ENCODE peak calls at places on chromosomes 5 and 9, in ten cellular contexts. K is HCT116; J is left lung; S is effector memory CD4-positive, alpha-beta T cell; F is sigmoid colon; I is neural progenitor cell; Z is mammary epithelial cell; X is heart left ventricle; L is psoas muscle; E is CD4-positive, CD25-positive, alpha-beta regulatory T cell. G is an unnamed sample. For H3K9me3 and H3K4me1, the result is how much of the 10 kb centered on the place peaks cover.

GRCh38 chr5:1448511-1449011 is 3.3 kb upstream of the SLC6A3 start:
- DNase-seq in I (no peak), K (no peak), J (peak), X (no peak), S (no peak), Z (no peak), L (peak), F (no peak), E (no peak), G (no peak)

GRCh38 chr5:1505506-1506241 is 18.1 kb downstream of the LPCAT1 start:
- DNase-seq in S (no peak), I (peak), F (no peak), K (no peak), Z (no peak), J (no peak), X (no peak), E (no peak), L (peak), G (no peak)

GRCh38 chr5:142426129-142426641 is 101.4 kb upstream of the SPRY4 start:
- DNase-seq in K (no peak), L (peak), J (no peak), I (no peak), X (peak), E (no peak), F (peak), S (peak), Z (no peak), G (peak)

GRCh38 chr9:114452219-114453169 is 52.8 kb downstream of the WHRN start:
- DNase-seq in E (peak), L (no peak), J (no peak), K (no peak), X (no peak), S (no peak), Z (no peak), F (no peak), I (no peak), G (no peak)

GRCh38 chr9:136282272-136282861 is 21.5 kb downstream of the CCDC187 start:
- DNase-seq in S (no peak), L (no peak), I (no peak), K (no peak), F (no peak), X (no peak), E (no peak), Z (no peak), J (no peak), G (no peak)

GRCh38 chr9:129280236-129281231 is 102.5 kb upstream of the IER5L start:
- DNase-seq in K (no peak), E (no peak), I (no peak), L (peak), F (peak), Z (no peak), X (peak), J (peak), S (no peak), G (peak)

GRCh38 chr5:134547999-134548626 is 22.6 kb downstream of the JADE2 start:
- DNase-seq in F (no peak), X (no peak), S (no peak), L (no peak), K (no peak), I (no peak), E (no peak), J (no peak), Z (no peak), G (no peak)

GRCh38 chr5:117359895-117360294 is 785.3 kb upstream of the SEMA6A start:
- DNase-seq in K (no peak), J (no peak), L (no peak), X (no peak), I (no peak), E (no peak), F (no peak), S (no peak), Z (no peak), G (no peak)

GRCh38 chr9:78756813-78757510 is 460.0 kb downstream of the PSAT1 start:
- DNase-seq in I (no peak), K (no peak), F (no peak), Z (no peak), E (no peak), J (no peak), S (no peak), X (no peak), L (no peak), G (no peak)

GRCh38 chr5:28714887-28715286 is 1676.5 kb upstream of the CDH9 start:
- DNase-seq in S (no peak), J (no peak), L (no peak), F (no peak), X (no peak), K (no peak), E (no peak), Z (no peak), I (no peak), G (no peak)

GRCh38 chr9:17402309-17402708 is 176.6 kb upstream of the SH3GL2 start:
- DNase-seq in K (no peak), J (no peak), S (no peak), L (no peak), E (no peak), F (no peak), X (no peak), Z (no peak), I (peak), G (no peak)

GRCh38 chr5:177327539-177328522 is 16.1 kb upstream of the MXD3 start:
- DNase-seq in Z (peak), S (no peak), X (no peak), J (no peak), K (no peak), E (no peak), I (no peak), L (no peak), F (no peak), G (no peak)

GRCh38 chr5:180959661-180960060 is 29.0 kb upstream of the BTNL3 start:
- DNase-seq in J (no peak), S (no peak), I (no peak), E (no peak), F (no peak), K (no peak), X (no peak), Z (no peak), L (no peak), G (no peak)

GRCh38 chr5:58860680-58861079 is 277.8 kb downstream of the RAB3C start:
- DNase-seq in L (no peak), K (no peak), E (no peak), J (no peak), F (no peak), Z (no peak), X (no peak), I (no peak), S (no peak), G (no peak)

GRCh38 chr9:80605129-80605528 is 1033.4 kb downstream of the TLE4 start:
- DNase-seq in F (no peak), I (peak), E (no peak), X (no peak), Z (peak), K (no peak), L (no peak), J (no peak), S (no peak), G (no peak)

GRCh38 chr5:84403773-84404172 is 19.1 kb upstream of the EDIL3 start:
- DNase-seq in L (no peak), F (no peak), J (no peak), E (no peak), Z (peak), I (no peak), K (peak), X (no peak), S (no peak), G (no peak)

GRCh38 chr5:24389968-24390367 is 254.8 kb downstream of the CDH10 start:
- DNase-seq in X (no peak), K (no peak), Z (no peak), E (no peak), S (no peak), F (no peak), I (no peak), J (no peak), L (no peak), G (no peak)

GRCh38 chr9:12640021-12640587 is 53.1 kb upstream of the TYRP1 start:
- DNase-seq in E (no peak), J (no peak), X (no peak), I (peak), L (no peak), Z (peak), F (no peak), K (peak), S (no peak), G (no peak)

GRCh38 chr9:9142001-9142400 is 1342.4 kb upstream of the DMAC1 start:
- DNase-seq in S (no peak), X (no peak), F (no peak), E (no peak), Z (no peak), K (no peak), I (peak), L (no peak), J (no peak), G (no peak)

GRCh38 chr9:126398403-126399058 is 71.9 kb downstream of the MVB12B start:
- DNase-seq in S (peak), F (peak), Z (peak), J (peak), X (peak), L (peak), E (peak), I (peak), K (no peak), G (peak)

GRCh38 chr9:4259489-4259888 is 40.4 kb downstream of the GLIS3 start:
- DNase-seq in X (no peak), F (no peak), S (no peak), E (no peak), J (no peak), L (no peak), Z (peak), K (no peak), I (no peak), G (no peak)

GRCh38 chr5:56175465-56175864 is 57.7 kb downstream of the ANKRD55 start:
- DNase-seq in Z (peak), S (no peak), L (no peak), E (no peak), K (peak), I (peak), F (peak), J (no peak), X (peak), G (peak)

GRCh38 chr9:99549441-99549840 is 272.2 kb upstream of the NR4A3 start:
- DNase-seq in F (no peak), Z (no peak), I (no peak), E (no peak), J (no peak), K (no peak), X (no peak), S (no peak), L (no peak), G (no peak)

GRCh38 chr9:98455957-98456621 is 200.6 kb upstream of the TBC1D2 start:
- DNase-seq in S (no peak), F (no peak), X (no peak), L (no peak), J (peak), E (no peak), Z (peak), K (no peak), I (no peak), G (no peak)

GRCh38 chr9:127519301-127520166 is 68.2 kb downstream of the LRSAM1 start:
- DNase-seq in L (no peak), K (no peak), J (peak), S (no peak), F (no peak), E (no peak), Z (peak), I (no peak), X (peak), G (no peak)

GRCh38 chr5:88824892-88825781 is 57.8 kb downstream of the MEF2C start:
- DNase-seq in S (no peak), X (no peak), I (no peak), F (no peak), J (no peak), L (no peak), K (no peak), E (no peak), Z (no peak), G (no peak)

GRCh38 chr9:114775981-114776380 is 29.9 kb downstream of the TNFSF15 start:
- DNase-seq in Z (no peak), K (no peak), E (no peak), S (no peak), F (no peak), L (no peak), J (no peak), X (no peak), I (no peak), G (no peak)

GRCh38 chr9:19173598-19174125 is 46.4 kb upstream of the PLIN2 start:
- DNase-seq in X (no peak), S (no peak), E (no peak), J (no peak), Z (no peak), F (no peak), K (no peak), I (no peak), L (no peak), G (no peak)

GRCh38 chr5:129511291-129511690 is 51.2 kb downstream of the ADAMTS19 start:
- DNase-seq in Z (no peak), X (no peak), I (no peak), L (no peak), F (no peak), K (no peak), E (no peak), J (no peak), S (no peak), G (no peak)

GRCh38 chr9:91902465-91903125 is 47.4 kb downstream of the ROR2 start:
- DNase-seq in X (no peak), K (no peak), E (no peak), S (no peak), J (no peak), I (no peak), L (no peak), F (no peak), Z (no peak), G (no peak)

GRCh38 chr5:68661237-68661636 is 432.6 kb upstream of the SLC30A5 start:
- DNase-seq in E (no peak), I (peak), X (no peak), J (no peak), Z (peak), L (no peak), F (no peak), S (no peak), K (no peak), G (no peak)

GRCh38 chr9:128051932-128052734 is 15.0 kb downstream of the NAIF1 start:
- DNase-seq in X (no peak), E (no peak), F (no peak), S (no peak), Z (peak), L (no peak), I (no peak), K (peak), J (no peak), G (no peak)

GRCh38 chr5:143506881-143507552 is 103.5 kb upstream of the NR3C1 start:
- DNase-seq in I (no peak), L (no peak), E (no peak), J (no peak), X (no peak), F (no peak), Z (peak), K (no peak), S (no peak), G (no peak)

DNA sequence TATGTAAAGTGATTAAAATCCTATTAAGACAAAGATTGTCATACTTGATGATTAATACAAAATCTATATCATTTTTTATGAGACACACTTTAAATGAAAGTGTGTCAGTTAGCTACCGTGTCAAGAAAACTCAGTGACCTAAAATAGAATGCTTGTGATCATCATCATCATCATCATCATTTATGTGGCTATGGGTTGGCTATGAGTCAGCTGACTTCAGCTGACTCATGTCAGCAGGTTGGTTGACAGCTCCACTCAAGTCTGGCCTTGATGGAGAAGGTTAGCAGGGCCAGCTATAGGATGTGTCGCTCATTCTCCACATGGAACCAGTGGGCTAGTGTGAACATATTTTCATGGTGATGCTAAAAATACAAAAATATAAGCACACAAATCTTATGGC is 43.8 kb upstream of the ZNF300 start:
- DNase-seq in K (no peak), J (no peak), Z (no peak), L (no peak), X (no peak), F (no peak), I (no peak), S (no peak), E (no peak), G (no peak)
- H3K9me3 ChIP-seq in K (under half), J (under half), Z (half or more), L (half or more), X (half or more), F (under half), I (under half), S (under half), E (half or more), G (half or more)

GRCh38 chr5:147482426-147483196 is 27.3 kb downstream of the DPYSL3 start:
- DNase-seq in K (no peak), X (no peak), L (no peak), I (no peak), E (no peak), S (no peak), J (no peak), F (no peak), Z (no peak), G (no peak)

GRCh38 chr5:147481376-147481775 is 28.5 kb downstream of the DPYSL3 start:
- DNase-seq in X (no peak), I (no peak), K (no peak), Z (peak), L (no peak), E (no peak), J (no peak), S (no peak), F (no peak), G (no peak)

GRCh38 chr5:147481857-147482256 is 28.0 kb downstream of the DPYSL3 start:
- DNase-seq in Z (peak), F (no peak), K (no peak), E (no peak), I (no peak), X (no peak), S (no peak), J (no peak), L (no peak), G (no peak)

GRCh38 chr5:147479431-147479830 is 30.4 kb downstream of the DPYSL3 start:
- DNase-seq in Z (no peak), S (no peak), F (no peak), X (no peak), E (no peak), K (no peak), J (no peak), L (no peak), I (peak), G (no peak)

GRCh38 chr5:147479949-147480348 is 29.9 kb downstream of the DPYSL3 start:
- DNase-seq in Z (no peak), K (no peak), X (no peak), E (no peak), L (no peak), J (no peak), I (peak), S (no peak), F (no peak), G (no peak)
- H3K4me3 ChIP-seq in Z (no peak), K (no peak), X (no peak), E (no peak), L (no peak), J (no peak), I (no peak), S (no peak), F (no peak), G (no peak)

GRCh38 chr5:37838933-37839341 is 904 bp downstream of the GDNF start:
- DNase-seq in I (peak), K (no peak), J (no peak), S (no peak), L (no peak), X (no peak), Z (no peak), F (no peak), E (no peak), G (no peak)
- H3K4me1 ChIP-seq in I (under half), K (under half), J (under half), S (under half), L (under half), X (under half), Z (under half), F (under half), E (under half), G (half or more)

GRCh38 chr5:158212915-158213314 is 354.0 kb upstream of the CLINT1 start:
- DNase-seq in K (peak), X (no peak), L (no peak), F (no peak), I (no peak), Z (no peak), E (no peak), S (no peak), J (no peak), G (no peak)
- H3K9me3 ChIP-seq in K (under half), X (under half), L (under half), F (under half), I (under half), Z (under half), E (under half), S (under half), J (under half), G (under half)